ENCODE peak calls at places on chromosomes 11 and 22, in eight cellular contexts. One of them, this sample, is unnamed. For H3K27me3, the result is how much of the 10 kb centered on the place peaks cover.

GRCh38 chr11:118975771-118976709 is 4.5 kb downstream of the FOXR1 start:
- DNase-seq in ascending aorta: no peak
- DNase-seq in IMR-90: no peak
- DNase-seq in lower lobe of right lung: no peak
- DNase-seq in heart left ventricle: no peak
- DNase-seq in CD8-positive, alpha-beta memory T cell: no peak
- DNase-seq in spleen: no peak
- DNase-seq in psoas muscle: no peak
- DNase-seq in this sample: no peak

GRCh38 chr22:22384267-22384666 is 124.3 kb downstream of the ZNF280B start:
- DNase-seq in lower lobe of right lung: no peak
- DNase-seq in psoas muscle: no peak
- DNase-seq in heart left ventricle: no peak
- DNase-seq in ascending aorta: no peak
- DNase-seq in spleen: no peak
- DNase-seq in IMR-90: no peak
- DNase-seq in CD8-positive, alpha-beta memory T cell: no peak
- DNase-seq in this sample: no peak

GRCh38 chr11:118142809-118143208 is 9.8 kb downstream of the SCN4B start:
- DNase-seq in CD8-positive, alpha-beta memory T cell: no peak
- DNase-seq in lower lobe of right lung: peak
- DNase-seq in spleen: peak
- DNase-seq in psoas muscle: no peak
- DNase-seq in heart left ventricle: peak
- DNase-seq in ascending aorta: no peak
- DNase-seq in IMR-90: no peak
- DNase-seq in this sample: no peak

GRCh38 chr11:117052196-117053149 is 45.8 kb downstream of the SIK3 start:
- DNase-seq in heart left ventricle: no peak
- DNase-seq in ascending aorta: no peak
- DNase-seq in CD8-positive, alpha-beta memory T cell: no peak
- DNase-seq in lower lobe of right lung: no peak
- DNase-seq in spleen: no peak
- DNase-seq in IMR-90: no peak
- DNase-seq in psoas muscle: no peak
- DNase-seq in this sample: no peak

GRCh38 chr22:27597703-27598444 is 203.7 kb downstream of the MN1 start:
- DNase-seq in psoas muscle: no peak
- DNase-seq in heart left ventricle: no peak
- DNase-seq in lower lobe of right lung: no peak
- DNase-seq in IMR-90: no peak
- DNase-seq in CD8-positive, alpha-beta memory T cell: no peak
- DNase-seq in ascending aorta: no peak
- DNase-seq in spleen: peak
- DNase-seq in this sample: no peak

GRCh38 chr11:6610591-6610990 is 1.4 kb downstream of the TAF10 start:
- DNase-seq in ascending aorta: no peak
- DNase-seq in CD8-positive, alpha-beta memory T cell: no peak
- DNase-seq in psoas muscle: no peak
- DNase-seq in IMR-90: no peak
- DNase-seq in spleen: peak
- DNase-seq in lower lobe of right lung: peak
- DNase-seq in heart left ventricle: no peak
- DNase-seq in this sample: no peak

GRCh38 chr11:95076416-95076815 is 9.7 kb downstream of the SRSF8 start:
- DNase-seq in IMR-90: peak
- DNase-seq in heart left ventricle: no peak
- DNase-seq in lower lobe of right lung: no peak
- DNase-seq in spleen: no peak
- DNase-seq in psoas muscle: no peak
- DNase-seq in ascending aorta: peak
- DNase-seq in CD8-positive, alpha-beta memory T cell: no peak
- DNase-seq in this sample: no peak

GRCh38 chr11:8315463-8315862 is 51.8 kb upstream of the LMO1 start:
- DNase-seq in heart left ventricle: no peak
- DNase-seq in lower lobe of right lung: no peak
- DNase-seq in IMR-90: no peak
- DNase-seq in ascending aorta: no peak
- DNase-seq in spleen: peak
- DNase-seq in psoas muscle: no peak
- DNase-seq in CD8-positive, alpha-beta memory T cell: no peak
- DNase-seq in this sample: no peak

GRCh38 chr11:101442171-101442570 is 141.6 kb downstream of the TRPC6 start:
- DNase-seq in psoas muscle: no peak
- DNase-seq in IMR-90: peak
- DNase-seq in lower lobe of right lung: no peak
- DNase-seq in spleen: no peak
- DNase-seq in CD8-positive, alpha-beta memory T cell: no peak
- DNase-seq in heart left ventricle: no peak
- DNase-seq in ascending aorta: no peak
- DNase-seq in this sample: no peak

GRCh38 chr11:10868375-10868774 is 10.5 kb upstream of the ZBED5 start:
- DNase-seq in heart left ventricle: no peak
- DNase-seq in IMR-90: no peak
- DNase-seq in psoas muscle: no peak
- DNase-seq in lower lobe of right lung: no peak
- DNase-seq in spleen: no peak
- DNase-seq in ascending aorta: no peak
- DNase-seq in CD8-positive, alpha-beta memory T cell: no peak
- DNase-seq in this sample: no peak

GRCh38 chr22:38114484-38115398 is 4.3 kb upstream of the BAIAP2L2 start:
- DNase-seq in spleen: peak
- DNase-seq in CD8-positive, alpha-beta memory T cell: peak
- DNase-seq in ascending aorta: peak
- DNase-seq in IMR-90: peak
- DNase-seq in heart left ventricle: peak
- DNase-seq in psoas muscle: peak
- DNase-seq in lower lobe of right lung: peak
- DNase-seq in this sample: peak

GRCh38 chr22:44735518-44736428 is 16.6 kb upstream of the ARHGAP8 start:
- DNase-seq in psoas muscle: peak
- DNase-seq in lower lobe of right lung: peak
- DNase-seq in IMR-90: peak
- DNase-seq in heart left ventricle: peak
- DNase-seq in spleen: peak
- DNase-seq in CD8-positive, alpha-beta memory T cell: peak
- DNase-seq in ascending aorta: no peak
- DNase-seq in this sample: peak

GRCh38 chr11:96123301-96123700 is 199.4 kb upstream of the MTMR2 start:
- DNase-seq in IMR-90: no peak
- DNase-seq in spleen: no peak
- DNase-seq in psoas muscle: no peak
- DNase-seq in ascending aorta: no peak
- DNase-seq in lower lobe of right lung: no peak
- DNase-seq in heart left ventricle: no peak
- DNase-seq in CD8-positive, alpha-beta memory T cell: no peak
- DNase-seq in this sample: no peak

GRCh38 chr11:37061426-37061825 is 463.4 kb upstream of the RAG2 start:
- DNase-seq in CD8-positive, alpha-beta memory T cell: no peak
- DNase-seq in ascending aorta: no peak
- DNase-seq in heart left ventricle: no peak
- DNase-seq in IMR-90: no peak
- DNase-seq in spleen: no peak
- DNase-seq in lower lobe of right lung: no peak
- DNase-seq in psoas muscle: no peak
- DNase-seq in this sample: no peak

GRCh38 chr11:81979444-81979843 is 754.2 kb downstream of the FAM181B start:
- DNase-seq in ascending aorta: no peak
- DNase-seq in CD8-positive, alpha-beta memory T cell: no peak
- DNase-seq in heart left ventricle: no peak
- DNase-seq in IMR-90: no peak
- DNase-seq in spleen: no peak
- DNase-seq in psoas muscle: no peak
- DNase-seq in lower lobe of right lung: no peak
- DNase-seq in this sample: no peak

GRCh38 chr11:116180806-116181600 is 591.8 kb downstream of the BUD13 start:
- DNase-seq in heart left ventricle: no peak
- DNase-seq in spleen: no peak
- DNase-seq in lower lobe of right lung: no peak
- DNase-seq in CD8-positive, alpha-beta memory T cell: no peak
- DNase-seq in psoas muscle: no peak
- DNase-seq in IMR-90: no peak
- DNase-seq in ascending aorta: no peak
- DNase-seq in this sample: no peak

GRCh38 chr11:73852049-73852448 is 24.6 kb downstream of the COA4 start:
- DNase-seq in IMR-90: no peak
- DNase-seq in psoas muscle: no peak
- DNase-seq in ascending aorta: no peak
- DNase-seq in CD8-positive, alpha-beta memory T cell: no peak
- DNase-seq in lower lobe of right lung: no peak
- DNase-seq in heart left ventricle: no peak
- DNase-seq in spleen: no peak
- DNase-seq in this sample: no peak

GRCh38 chr22:38226853-38227649 is 25.3 kb downstream of the MAFF start:
- DNase-seq in CD8-positive, alpha-beta memory T cell: no peak
- DNase-seq in psoas muscle: no peak
- DNase-seq in spleen: no peak
- DNase-seq in ascending aorta: no peak
- DNase-seq in heart left ventricle: no peak
- DNase-seq in IMR-90: no peak
- DNase-seq in lower lobe of right lung: no peak
- DNase-seq in this sample: no peak

DNA sequence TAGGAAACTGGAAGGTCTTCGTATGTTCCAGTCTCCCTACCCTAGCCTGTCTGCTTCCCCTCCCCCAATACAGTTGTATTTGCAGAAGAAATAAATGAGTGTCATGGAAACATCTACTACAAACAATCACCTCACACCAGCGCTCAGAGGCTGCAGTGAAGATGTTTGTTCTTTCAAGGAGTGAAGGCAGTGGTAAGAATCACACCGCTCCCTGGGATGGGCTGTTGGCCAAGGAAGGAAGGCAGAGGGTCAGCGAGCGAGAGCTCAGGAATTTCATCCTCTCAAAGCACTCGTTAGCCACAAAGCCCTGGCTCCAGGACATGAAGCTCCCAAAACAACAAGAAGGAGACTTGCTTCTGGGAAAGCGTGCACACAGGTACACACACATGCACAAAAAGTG is 1.2 kb upstream of the IGSF9B start:
- DNase-seq in IMR-90: no peak
- DNase-seq in spleen: no peak
- DNase-seq in heart left ventricle: no peak
- DNase-seq in ascending aorta: no peak
- DNase-seq in CD8-positive, alpha-beta memory T cell: no peak
- DNase-seq in psoas muscle: no peak
- DNase-seq in lower lobe of right lung: peak
- DNase-seq in this sample: no peak
- H3K27me3 ChIP-seq in IMR-90: under half
- H3K27me3 ChIP-seq in spleen: under half
- H3K27me3 ChIP-seq in heart left ventricle: under half
- H3K27me3 ChIP-seq in ascending aorta: under half
- H3K27me3 ChIP-seq in CD8-positive, alpha-beta memory T cell: under half
- H3K27me3 ChIP-seq in psoas muscle: under half
- H3K27me3 ChIP-seq in lower lobe of right lung: under half
- H3K27me3 ChIP-seq in this sample: under half

GRCh38 chr11:113319085-113319484 is 4.7 kb downstream of the TTC12 start:
- DNase-seq in lower lobe of right lung: no peak
- DNase-seq in spleen: no peak
- DNase-seq in ascending aorta: no peak
- DNase-seq in CD8-positive, alpha-beta memory T cell: no peak
- DNase-seq in heart left ventricle: no peak
- DNase-seq in psoas muscle: no peak
- DNase-seq in IMR-90: no peak
- DNase-seq in this sample: no peak
- H3K27me3 ChIP-seq in lower lobe of right lung: under half
- H3K27me3 ChIP-seq in spleen: under half
- H3K27me3 ChIP-seq in ascending aorta: under half
- H3K27me3 ChIP-seq in CD8-positive, alpha-beta memory T cell: under half
- H3K27me3 ChIP-seq in heart left ventricle: under half
- H3K27me3 ChIP-seq in psoas muscle: under half
- H3K27me3 ChIP-seq in IMR-90: under half
- H3K27me3 ChIP-seq in this sample: under half

DNA sequence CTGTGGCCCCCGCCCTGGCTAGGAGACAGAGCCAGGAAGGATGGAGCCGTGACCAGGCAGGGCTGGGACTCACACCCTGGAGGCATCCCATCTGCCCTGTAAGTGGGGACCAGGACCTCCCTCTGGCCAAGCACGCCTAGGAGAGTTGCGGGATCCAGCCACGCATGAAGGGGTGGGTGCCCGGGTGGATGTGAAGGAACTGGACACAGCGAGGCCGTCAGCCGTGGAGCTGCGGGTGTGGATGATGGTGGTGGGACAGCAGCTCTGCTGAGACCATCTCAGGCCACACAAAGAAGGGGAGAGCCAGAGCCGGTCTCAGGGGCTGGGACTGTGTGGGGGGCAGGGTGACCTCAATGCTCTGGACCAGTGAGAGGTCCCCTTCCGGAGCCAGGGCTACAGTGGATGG is 746.4 kb downstream of the BRD1 start:
- DNase-seq in CD8-positive, alpha-beta memory T cell: no peak
- DNase-seq in spleen: no peak
- DNase-seq in IMR-90: no peak
- DNase-seq in ascending aorta: no peak
- DNase-seq in heart left ventricle: no peak
- DNase-seq in psoas muscle: peak
- DNase-seq in lower lobe of right lung: no peak
- DNase-seq in this sample: no peak
- H3K27me3 ChIP-seq in CD8-positive, alpha-beta memory T cell: under half
- H3K27me3 ChIP-seq in spleen: under half
- H3K27me3 ChIP-seq in IMR-90: under half
- H3K27me3 ChIP-seq in ascending aorta: under half
- H3K27me3 ChIP-seq in heart left ventricle: under half
- H3K27me3 ChIP-seq in psoas muscle: under half
- H3K27me3 ChIP-seq in lower lobe of right lung: under half
- H3K27me3 ChIP-seq in this sample: under half

DNA sequence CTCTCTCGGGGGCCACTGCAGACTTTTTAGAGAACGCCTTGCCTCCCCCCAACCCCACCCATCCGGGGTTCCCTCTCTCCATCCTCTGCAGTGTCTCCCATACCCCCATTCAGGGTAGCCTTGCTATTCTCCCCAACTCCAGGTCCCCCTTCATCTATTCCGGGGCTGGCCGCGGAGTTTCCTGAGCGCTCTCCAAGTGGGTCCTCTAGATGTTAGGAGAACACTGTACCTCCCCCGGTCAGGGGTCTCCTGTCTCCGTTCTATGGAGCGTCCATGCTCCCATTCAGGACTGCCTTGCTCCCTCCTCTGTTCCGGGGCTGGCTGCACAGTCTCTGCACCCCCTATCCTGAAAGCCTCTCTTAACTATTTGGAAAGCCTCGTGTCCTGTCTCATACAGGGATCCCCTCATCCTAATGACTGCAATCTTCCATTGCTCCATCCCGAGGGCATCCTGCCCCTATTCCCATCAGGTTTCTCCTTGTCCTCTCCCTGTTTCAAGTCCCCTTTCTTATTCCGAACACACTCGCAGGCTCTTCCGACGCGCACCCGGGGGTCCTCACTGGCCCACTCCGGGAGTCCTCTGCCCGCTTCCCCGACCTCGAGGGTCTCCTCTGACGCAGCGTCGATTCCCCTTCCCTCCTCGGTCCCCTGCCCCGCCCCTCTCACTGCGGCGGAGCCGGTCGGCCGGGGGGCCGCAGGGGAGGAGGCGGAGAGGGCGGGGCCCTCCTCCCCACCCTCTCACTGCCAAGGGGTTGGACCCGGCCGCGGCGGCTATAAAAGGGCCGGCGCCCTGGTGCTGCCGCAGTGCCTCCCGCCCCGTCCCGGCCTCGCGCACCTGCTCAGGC is at the start of gene NEFH:
- DNase-seq in lower lobe of right lung: no peak
- DNase-seq in CD8-positive, alpha-beta memory T cell: no peak
- DNase-seq in psoas muscle: no peak
- DNase-seq in heart left ventricle: no peak
- DNase-seq in ascending aorta: no peak
- DNase-seq in IMR-90: no peak
- DNase-seq in spleen: no peak
- DNase-seq in this sample: no peak
- H3K27me3 ChIP-seq in lower lobe of right lung: half or more
- H3K27me3 ChIP-seq in CD8-positive, alpha-beta memory T cell: under half
- H3K27me3 ChIP-seq in psoas muscle: under half
- H3K27me3 ChIP-seq in heart left ventricle: half or more
- H3K27me3 ChIP-seq in ascending aorta: under half
- H3K27me3 ChIP-seq in IMR-90: half or more
- H3K27me3 ChIP-seq in spleen: under half
- H3K27me3 ChIP-seq in this sample: half or more

This sample was measured in SJSA1.